ENCODE peak calls at places on chromosomes 7 and 10, in five cellular contexts. I, G, N, P and S are unnamed samples.

GRCh38 chr7:17357952-17358351 is 59.5 kb downstream of the AHR start:
- DNase-seq in I (no peak), G (no peak), N (no peak), P (no peak), S (no peak)

GRCh38 chr7:1366801-1367405 is 92.4 kb downstream of the MICALL2 start:
- DNase-seq in I (no peak), G (peak; percentile 59), N (no peak), P (no peak), S (no peak)

GRCh38 chr10:80187465-80188409 is 17.6 kb downstream of the ANXA11 start:
- DNase-seq in I (peak; percentile 56), G (no peak), N (peak; percentile 57), P (peak; percentile 13), S (no peak)

GRCh38 chr10:96043157-96043894 is at the start of gene CCNJ:
- DNase-seq in I (peak; percentile 39), G (peak; percentile 99), N (peak; percentile 81), P (peak; percentile 84), S (peak; percentile 98)

GRCh38 chr7:2775785-2776184 is 68.3 kb downstream of the GNA12 start:
- DNase-seq in I (no peak), G (no peak), N (no peak), P (no peak), S (no peak)

GRCh38 chr10:33336606-33337334 is 2.3 kb upstream of the NRP1 start:
- DNase-seq in I (no peak), G (peak; percentile 74), N (no peak), P (no peak), S (peak; percentile 37)

GRCh38 chr7:4845740-4846142 is 16.1 kb downstream of the PAPOLB start:
- DNase-seq in I (no peak), G (peak; percentile 90), N (peak; percentile 59), P (no peak), S (no peak)

GRCh38 chr10:128087884-128088695 is 38.1 kb downstream of the MKI67 start:
- DNase-seq in I (no peak), G (peak; percentile 54), N (peak; percentile 19), P (peak; percentile 18), S (peak; percentile 45)

GRCh38 chr10:24299587-24300258 is 90.8 kb downstream of the KIAA1217 start:
- DNase-seq in I (no peak), G (no peak), N (no peak), P (no peak), S (no peak)

GRCh38 chr10:14748471-14748870 is 26.2 kb downstream of the FAM107B start:
- DNase-seq in I (no peak), G (no peak), N (no peak), P (no peak), S (no peak)

GRCh38 chr10:78557433-78557925 is 511.3 kb upstream of the ZMIZ1 start:
- DNase-seq in I (no peak), G (no peak), N (no peak), P (no peak), S (no peak)

GRCh38 chr10:78553792-78554191 is 515.0 kb upstream of the ZMIZ1 start:
- DNase-seq in I (no peak), G (no peak), N (no peak), P (no peak), S (no peak)

GRCh38 chr10:78559514-78560392 is 509.0 kb upstream of the ZMIZ1 start:
- DNase-seq in I (no peak), G (no peak), N (no peak), P (no peak), S (no peak)

GRCh38 chr10:78555128-78555527 is 513.6 kb upstream of the ZMIZ1 start:
- DNase-seq in I (no peak), G (no peak), N (no peak), P (peak; percentile 24), S (no peak)

DNA sequence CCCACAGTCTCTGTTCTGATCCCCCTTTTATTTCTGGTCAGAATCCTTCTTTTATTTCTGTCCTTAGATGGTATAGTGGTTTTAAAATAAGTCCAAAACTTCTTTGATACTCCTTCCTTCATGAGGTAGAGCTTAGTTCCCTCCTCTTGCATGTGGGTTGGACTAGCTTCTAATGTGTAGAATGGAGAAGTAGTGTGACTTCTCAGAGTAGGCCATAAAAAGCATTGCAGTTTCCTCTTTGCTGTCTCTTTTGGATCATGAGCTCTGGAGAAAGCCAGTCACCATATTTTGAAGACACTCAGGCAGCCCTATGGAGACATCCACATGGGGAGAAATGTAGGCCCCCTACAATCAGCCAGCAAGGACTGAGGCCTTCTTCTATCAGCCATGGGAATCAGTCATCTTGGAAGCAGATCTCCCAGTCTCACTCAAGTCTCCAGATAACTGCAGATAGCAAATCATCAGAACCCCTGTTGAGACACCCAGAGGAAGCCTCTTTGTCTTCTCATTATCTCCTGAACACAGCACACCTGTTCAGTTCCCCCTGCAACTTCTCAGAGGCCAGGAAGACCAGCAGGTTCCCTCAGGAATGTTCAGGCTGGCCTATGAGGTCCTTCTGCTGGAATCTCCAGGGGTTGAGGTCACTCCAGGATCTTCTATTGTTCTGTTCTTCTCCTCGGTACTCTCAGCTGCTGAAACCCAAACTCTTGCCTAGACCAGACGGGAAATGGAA is 511.9 kb upstream of the ZMIZ1 start:
- DNase-seq in I (no peak), G (no peak), N (no peak), P (no peak), S (no peak)
- TF ChIP-seq FOXM1 in I (no peak), G (no peak), N (no peak), P (no peak), S (no peak)

DNA sequence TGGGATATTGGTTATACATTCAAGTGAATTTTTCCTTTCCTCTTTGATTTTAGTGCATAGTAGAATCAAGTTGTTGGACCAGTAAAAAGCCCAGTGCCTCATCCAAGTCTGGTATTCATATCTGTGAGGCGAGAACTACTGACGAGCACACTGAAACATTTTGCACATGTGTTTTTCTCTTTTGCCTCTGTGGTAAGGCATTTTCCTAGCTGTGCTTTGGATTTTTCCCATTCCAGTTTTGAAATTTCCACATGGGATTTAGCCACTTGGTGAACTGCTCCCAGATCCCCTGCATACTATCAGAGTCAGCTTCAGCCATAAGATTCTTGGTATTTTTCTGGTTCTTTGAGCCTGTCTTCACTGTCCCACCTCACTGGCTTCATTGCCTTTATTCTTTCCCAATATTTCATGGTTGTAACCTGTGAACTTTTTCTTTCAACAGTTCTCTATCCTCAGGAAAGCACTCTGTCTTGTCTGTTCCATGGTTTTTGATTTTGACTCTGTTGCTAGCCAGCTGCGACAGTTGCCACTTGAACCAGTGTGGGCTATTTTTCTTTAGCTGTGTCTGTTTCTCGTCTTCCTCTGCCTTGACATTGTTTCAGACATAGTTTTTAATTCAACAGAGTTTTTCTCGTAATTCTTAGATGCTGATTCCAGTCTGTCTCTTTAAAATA is 239.0 kb downstream of the REEP3 start:
- DNase-seq in I (no peak), G (no peak), N (no peak), P (no peak), S (no peak)
- TF ChIP-seq FOXM1 in I (no peak), G (no peak), N (no peak), P (no peak), S (no peak)

DNA sequence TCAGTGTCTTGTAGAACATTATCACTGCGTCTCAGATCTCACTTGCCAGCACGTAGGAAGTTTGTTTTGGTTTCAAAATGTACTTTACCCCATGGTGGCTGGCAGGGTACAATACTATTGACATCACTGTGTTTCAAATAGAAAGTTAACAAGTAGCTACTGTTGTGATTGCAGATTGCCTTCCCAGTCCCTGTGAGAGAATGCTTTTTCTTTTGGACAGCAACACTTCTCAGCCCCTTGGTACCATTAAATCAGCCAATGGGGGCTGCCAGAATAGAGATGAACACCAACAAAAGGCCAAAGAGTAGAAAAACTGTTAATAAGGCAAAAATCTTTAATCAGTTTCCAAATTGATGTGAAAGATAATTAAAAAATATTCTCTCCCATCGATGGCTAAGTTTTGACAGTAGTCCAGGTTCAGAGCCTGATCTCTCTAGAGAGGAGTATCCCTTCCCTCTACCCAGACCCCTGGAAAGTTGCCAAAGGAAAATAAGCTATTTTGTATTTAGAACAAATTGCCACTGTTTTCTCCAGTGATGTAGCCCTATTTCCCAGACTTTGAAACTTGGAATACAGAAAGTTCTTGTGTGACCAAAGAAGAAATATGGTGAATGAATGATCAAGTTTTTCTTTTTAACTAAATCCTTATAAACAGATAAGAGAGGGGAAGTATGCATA is 34.9 kb downstream of the SMNDC1 start:
- DNase-seq in I (no peak), G (no peak), N (no peak), P (peak; percentile 59), S (no peak)
- TF ChIP-seq FOXM1 in I (no peak), G (no peak), N (no peak), P (no peak), S (no peak)

GRCh38 chr10:16832351-16833080 is 15.3 kb upstream of the RSU1 start:
- DNase-seq in I (no peak), G (no peak), N (no peak), P (no peak), S (no peak)

GRCh38 chr10:16828114-16828568 is 10.9 kb upstream of the RSU1 start:
- DNase-seq in I (peak; percentile 48), G (peak; percentile 27), N (peak; percentile 24), P (peak; percentile 69), S (peak; percentile 42)

GRCh38 chr10:16822726-16823360 is 5.6 kb upstream of the RSU1 start:
- DNase-seq in I (no peak), G (no peak), N (no peak), P (no peak), S (no peak)

GRCh38 chr10:16828731-16829175 is 11.5 kb upstream of the RSU1 start:
- DNase-seq in I (no peak), G (no peak), N (no peak), P (no peak), S (no peak)
- TF ChIP-seq FOXM1 in I (no peak), G (no peak), N (no peak), P (no peak), S (no peak)

GRCh38 chr7:134047675-134048074 is 79.5 kb upstream of the LRGUK start:
- DNase-seq in I (no peak), G (no peak), N (no peak), P (no peak), S (no peak)

GRCh38 chr7:134044682-134045081 is 82.5 kb upstream of the LRGUK start:
- DNase-seq in I (no peak), G (no peak), N (no peak), P (no peak), S (no peak)

GRCh38 chr7:134048166-134048565 is 79.0 kb upstream of the LRGUK start:
- DNase-seq in I (no peak), G (no peak), N (no peak), P (no peak), S (no peak)

GRCh38 chr7:134045716-134046115 is 81.4 kb upstream of the LRGUK start:
- DNase-seq in I (no peak), G (no peak), N (no peak), P (no peak), S (no peak)

GRCh38 chr7:134046594-134047128 is 80.5 kb upstream of the LRGUK start:
- DNase-seq in I (no peak), G (no peak), N (no peak), P (no peak), S (no peak)
- TF ChIP-seq FOXM1 in I (no peak), G (no peak), N (no peak), P (no peak), S (no peak)

DNA sequence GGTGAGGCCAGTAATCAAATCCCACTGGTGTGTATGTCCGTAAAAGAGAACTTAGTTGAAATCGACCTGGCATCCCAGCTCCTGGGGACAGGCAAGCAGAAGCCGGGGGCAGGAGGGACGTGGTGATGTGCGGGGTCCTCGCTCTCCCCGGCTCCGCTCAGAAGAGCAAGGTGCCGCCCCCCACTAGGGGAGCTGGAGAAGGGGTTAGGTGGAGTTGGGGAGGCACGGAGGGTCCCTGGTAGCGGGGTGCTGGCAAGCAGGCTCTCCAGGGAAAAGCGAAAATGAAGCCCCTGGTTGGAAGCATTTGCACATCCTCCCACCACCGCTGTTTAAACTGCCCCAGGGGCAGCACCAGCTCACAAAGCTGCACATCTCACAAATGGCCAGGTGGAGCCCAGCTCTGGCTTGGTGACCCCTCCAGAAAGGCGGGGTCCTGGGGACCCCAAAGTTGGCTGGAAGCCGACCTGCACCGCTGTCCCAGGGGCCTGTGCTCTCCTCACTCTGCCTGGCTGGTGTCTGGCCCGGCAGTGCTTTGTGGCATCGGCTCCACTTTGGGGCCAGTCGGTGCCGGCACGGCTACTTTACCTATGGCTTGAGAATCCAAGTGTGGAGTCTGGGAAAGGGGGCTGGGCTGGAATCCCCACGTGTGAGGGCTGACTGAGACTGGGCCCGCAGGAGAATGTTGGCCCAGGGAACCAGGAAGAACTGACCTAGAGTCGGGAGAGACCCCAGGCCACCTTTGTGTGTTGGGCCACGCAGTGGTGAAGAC is 2.9 kb upstream of the CFAP46 start:
- DNase-seq in I (no peak), G (no peak), N (no peak), P (no peak), S (no peak)
- TF ChIP-seq FOXM1 in I (no peak), G (no peak), N (no peak), P (no peak), S (no peak)